ENCODE peak calls at places on chromosomes 11 and 22, in eight cellular contexts. K is astrocyte of the spinal cord, P is GM12865, R is endodermal cell, X is RWPE1, L is A549, W is AG09309, G is uterus. Z is an unnamed sample.

GRCh38 chr11:14148653-14149273 is 186.2 kb downstream of the SPON1 start:
- DNase-seq in K (peak; percentile 39), P (peak; percentile 14), R (no peak), X (peak; percentile 23), L (peak; percentile 10), W (peak; percentile 3), G (no peak), Z (no peak)

GRCh38 chr22:45413368-45414211 is at the start of the genes RIBC2 and SMC1B:
- DNase-seq in K (peak; percentile 79), P (peak; percentile 97), R (peak; percentile 93), X (peak; percentile 53), L (peak; percentile 82), W (no peak), G (peak; percentile 79), Z (peak; percentile 94)

GRCh38 chr11:35579557-35580396 is 38.5 kb upstream of the FJX1 start:
- DNase-seq in K (peak; percentile 94), P (no peak), R (peak; percentile 40), X (peak; percentile 78), L (peak; percentile 69), W (peak; percentile 93), G (no peak), Z (no peak)

GRCh38 chr11:2590951-2591754 is 108.6 kb downstream of the KCNQ1OT1 start:
- DNase-seq in K (no peak), P (no peak), R (no peak), X (no peak), L (no peak), W (no peak), G (no peak), Z (peak; percentile 11)

GRCh38 chr11:65850217-65851082 is 7.5 kb downstream of the CFL1 start:
- DNase-seq in K (no peak), P (peak; percentile 21), R (no peak), X (no peak), L (no peak), W (no peak), G (no peak), Z (no peak)

GRCh38 chr11:97761175-97761574 is 1259.6 kb upstream of the CNTN5 start:
- DNase-seq in K (no peak), P (no peak), R (no peak), X (no peak), L (no peak), W (no peak), G (no peak), Z (no peak)

GRCh38 chr22:48758021-48758561 is 1069.6 kb downstream of the BRD1 start:
- DNase-seq in K (no peak), P (no peak), R (peak; percentile 45), X (no peak), L (no peak), W (no peak), G (no peak), Z (no peak)

GRCh38 chr11:125404811-125405481 is 91.1 kb downstream of the FEZ1 start:
- DNase-seq in K (peak; percentile 32), P (peak; percentile 53), R (peak; percentile 94), X (peak; percentile 70), L (peak; percentile 43), W (no peak), G (peak; percentile 81), Z (peak; percentile 86)

GRCh38 chr11:123187670-123188507 is 7.2 kb downstream of the CLMP start:
- DNase-seq in K (peak; percentile 70), P (no peak), R (no peak), X (no peak), L (no peak), W (no peak), G (no peak), Z (no peak)

GRCh38 chr11:34468209-34468841 is 29.6 kb downstream of the CAT start:
- DNase-seq in K (peak; percentile 34), P (peak; percentile 68), R (peak; percentile 80), X (peak; percentile 43), L (no peak), W (no peak), G (no peak), Z (peak; percentile 39)

GRCh38 chr11:66190776-66191175 is 77.7 kb upstream of the RAB1B start:
- DNase-seq in K (no peak), P (no peak), R (no peak), X (no peak), L (no peak), W (no peak), G (no peak), Z (no peak)

GRCh38 chr11:89521294-89521693 is 30.1 kb upstream of the NOX4 start:
- DNase-seq in K (peak; percentile 45), P (no peak), R (no peak), X (no peak), L (no peak), W (peak; percentile 25), G (no peak), Z (no peak)

GRCh38 chr22:42074153-42074750 is at the start of gene PHETA2:
- DNase-seq in K (peak; percentile 42), P (peak; percentile 54), R (peak; percentile 68), X (no peak), L (no peak), W (no peak), G (peak; percentile 62), Z (peak; percentile 42)

GRCh38 chr11:80346660-80347059 is 905.8 kb upstream of the TENM4 start:
- DNase-seq in K (no peak), P (no peak), R (no peak), X (no peak), L (no peak), W (no peak), G (no peak), Z (no peak)

GRCh38 chr22:49962012-49962750 is 1.6 kb downstream of the PIM3 start:
- DNase-seq in K (peak; percentile 96), P (peak; percentile 90), R (peak; percentile 94), X (peak; percentile 80), L (peak; percentile 46), W (peak; percentile 74), G (peak; percentile 96), Z (peak; percentile 84)

GRCh38 chr11:126695293-126695692 is 305.3 kb downstream of the KIRREL3 start:
- DNase-seq in K (no peak), P (no peak), R (no peak), X (no peak), L (no peak), W (no peak), G (no peak), Z (no peak)

GRCh38 chr22:40153705-40154104 is 24.0 kb upstream of the TNRC6B start:
- DNase-seq in K (no peak), P (no peak), R (no peak), X (no peak), L (no peak), W (no peak), G (no peak), Z (no peak)

GRCh38 chr22:21752276-21752675 is 16.7 kb upstream of the YPEL1 start:
- DNase-seq in K (no peak), P (no peak), R (no peak), X (no peak), L (no peak), W (no peak), G (no peak), Z (no peak)

GRCh38 chr22:22244337-22245250 is at the start of gene VPREB1:
- DNase-seq in K (no peak), P (no peak), R (no peak), X (no peak), L (no peak), W (no peak), G (no peak), Z (no peak)

GRCh38 chr11:61181489-61181888 is 20.3 kb upstream of the VPS37C start:
- DNase-seq in K (no peak), P (no peak), R (no peak), X (no peak), L (no peak), W (no peak), G (no peak), Z (no peak)

GRCh38 chr11:134501406-134502152 is 89.5 kb upstream of the B3GAT1 start:
- DNase-seq in K (no peak), P (no peak), R (peak; percentile 40), X (no peak), L (no peak), W (no peak), G (no peak), Z (no peak)

GRCh38 chr11:116558504-116559252 is 214.1 kb downstream of the BUD13 start:
- DNase-seq in K (peak; percentile 13), P (no peak), R (no peak), X (no peak), L (no peak), W (no peak), G (no peak), Z (no peak)

GRCh38 chr11:83537131-83537610 is 251.0 kb upstream of the CCDC90B start:
- DNase-seq in K (no peak), P (no peak), R (no peak), X (no peak), L (no peak), W (no peak), G (no peak), Z (no peak)

GRCh38 chr22:30212363-30212995 is 34.1 kb downstream of the LIF start:
- DNase-seq in K (peak; percentile 94), P (no peak), R (no peak), X (peak; percentile 80), L (peak; percentile 81), W (peak; percentile 71), G (peak; percentile 51), Z (no peak)
- TF ChIP-seq CTCF in K (peak; percentile 27), P (no peak), R (no peak), X (no peak), L (peak; percentile 12), W (peak; percentile 17), G (no peak), Z (no peak)

DNA sequence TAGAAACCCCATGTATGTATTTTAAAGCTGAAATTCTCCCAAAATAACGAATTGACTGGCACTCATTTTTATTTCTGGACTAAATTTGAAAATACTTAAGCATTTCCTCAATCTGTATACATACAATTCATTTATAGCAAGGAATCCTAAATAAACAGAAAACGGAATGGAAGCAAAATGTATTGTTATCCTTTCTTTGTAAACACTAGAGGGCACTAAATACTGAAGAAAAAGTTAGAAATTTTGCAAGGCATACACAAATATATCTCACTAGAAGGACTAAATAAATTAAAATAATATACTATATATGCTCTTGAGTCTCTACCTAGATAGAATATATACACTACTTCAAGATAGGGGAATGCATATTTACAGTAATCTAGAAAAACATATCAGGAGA is 23.1 kb upstream of the ANO5 start:
- DNase-seq in K (no peak), P (no peak), R (no peak), X (no peak), L (no peak), W (no peak), G (no peak), Z (no peak)
- TF ChIP-seq CTCF in K (peak; percentile 2), P (peak; percentile 19), R (peak; percentile 71), X (peak; percentile 36), L (peak; percentile 49), W (no peak), G (no peak), Z (peak; percentile 31)

GRCh38 chr22:31950226-31950625 is 5.9 kb downstream of the YWHAH start:
- DNase-seq in K (no peak), P (no peak), R (no peak), X (no peak), L (no peak), W (no peak), G (no peak), Z (no peak)
- TF ChIP-seq CTCF in K (no peak), P (no peak), R (no peak), X (no peak), L (no peak), W (no peak), G (no peak), Z (no peak)

DNA sequence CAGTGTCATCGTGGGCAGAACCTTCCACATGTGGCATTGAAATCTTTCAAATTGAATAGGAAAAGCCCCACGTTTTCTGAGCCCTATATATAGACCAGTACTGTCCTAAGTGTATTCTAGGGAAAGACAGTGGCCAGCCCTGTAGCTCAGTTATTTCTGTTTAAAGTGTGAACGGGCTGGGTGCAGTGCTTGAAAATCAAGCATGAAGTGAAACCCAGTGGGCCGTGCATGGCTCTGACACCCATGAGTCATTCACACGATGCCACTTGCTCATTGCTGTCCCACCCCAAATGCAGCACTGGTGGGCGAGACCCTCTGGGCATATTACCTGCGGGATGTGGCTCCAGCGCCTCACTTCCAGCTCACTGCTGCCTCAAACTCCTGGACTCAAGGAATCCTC is 29.8 kb upstream of the CCDC188 start:
- DNase-seq in K (no peak), P (no peak), R (no peak), X (no peak), L (no peak), W (no peak), G (no peak), Z (no peak)
- TF ChIP-seq CTCF in K (no peak), P (no peak), R (no peak), X (no peak), L (no peak), W (no peak), G (no peak), Z (no peak)